ENCODE peak calls at places on chromosomes 4 and X, in six cellular contexts. A, D, M, X, W and N are unnamed samples.

GRCh38 chrX:19775830-19776498 is 111.4 kb downstream of the SH3KBP1 start:
- DNase-seq in A (peak; percentile 16), D (no peak), M (no peak), X (no peak), W (no peak), N (no peak)

GRCh38 chrX:17707731-17708130 is 29.6 kb upstream of the SCML1 start:
- DNase-seq in A (no peak), D (no peak), M (no peak), X (no peak), W (no peak), N (no peak)

GRCh38 chr4:26907731-26908599 is 47.3 kb downstream of the STIM2 start:
- DNase-seq in A (no peak), D (no peak), M (no peak), X (no peak), W (no peak), N (no peak)

GRCh38 chr4:152459326-152459725 is 76.6 kb downstream of the FBXW7 start:
- DNase-seq in A (no peak), D (no peak), M (no peak), X (no peak), W (no peak), N (no peak)

GRCh38 chrX:69505772-69506616 is 1.9 kb downstream of the NALF2 start:
- DNase-seq in A (peak; percentile 40), D (no peak), M (no peak), X (no peak), W (no peak), N (no peak)

GRCh38 chrX:15820106-15821073 is 30.1 kb downstream of the ZRSR2 start:
- DNase-seq in A (no peak), D (no peak), M (no peak), X (no peak), W (no peak), N (no peak)

GRCh38 chr4:76955187-76955586 is 5.6 kb downstream of the SEPTIN11 start:
- DNase-seq in A (no peak), D (no peak), M (peak; percentile 95), X (no peak), W (no peak), N (no peak)

GRCh38 chr4:30866444-30866843 is 146.3 kb downstream of the PCDH7 start:
- DNase-seq in A (no peak), D (no peak), M (peak; percentile 12), X (no peak), W (no peak), N (no peak)

GRCh38 chr4:120754590-120754989 is 167.9 kb downstream of the PRDM5 start:
- DNase-seq in A (no peak), D (no peak), M (no peak), X (no peak), W (no peak), N (no peak)

GRCh38 chrX:8815460-8816065 is 14.4 kb upstream of the FAM9A start:
- DNase-seq in A (peak; percentile 39), D (peak; percentile 42), M (peak; percentile 54), X (no peak), W (no peak), N (peak; percentile 2)

DNA sequence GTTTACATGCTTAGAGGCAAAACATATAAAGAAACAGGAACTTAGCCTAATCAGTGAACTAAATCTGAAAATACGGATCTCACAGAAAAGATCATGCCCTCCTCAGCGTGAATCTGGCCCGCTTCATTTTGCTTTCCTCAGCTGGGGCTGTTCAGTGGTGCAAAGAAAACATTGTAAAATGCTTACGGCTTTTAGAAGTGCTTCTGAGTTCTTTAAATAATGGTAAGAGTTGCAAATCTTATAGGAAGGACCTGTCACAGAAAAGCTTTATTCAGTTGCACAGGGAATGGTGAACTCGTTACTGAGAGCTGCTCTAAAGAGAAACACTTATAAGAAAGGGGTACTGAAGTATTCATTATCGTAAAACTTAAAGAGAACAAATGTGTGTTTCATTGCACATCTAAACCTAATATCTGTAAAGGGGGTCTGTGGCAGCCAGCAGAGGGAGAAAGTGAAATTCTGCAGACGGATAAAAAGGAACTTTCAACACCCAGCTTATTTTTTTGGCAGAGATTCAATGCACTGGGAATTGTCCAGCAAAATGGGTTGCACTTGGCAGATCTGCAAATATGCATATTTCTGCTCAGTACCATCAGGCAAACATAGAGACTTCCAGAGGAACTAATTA is 139.2 kb upstream of the ANK2 start:
- DNase-seq in A (no peak), D (no peak), M (peak; percentile 90), X (no peak), W (no peak), N (peak; percentile 54)
- TF ChIP-seq CTCF in A (no peak), D (no peak), M (peak; percentile 50), X (peak; percentile 33), W (peak; percentile 22), N (no peak)

DNA sequence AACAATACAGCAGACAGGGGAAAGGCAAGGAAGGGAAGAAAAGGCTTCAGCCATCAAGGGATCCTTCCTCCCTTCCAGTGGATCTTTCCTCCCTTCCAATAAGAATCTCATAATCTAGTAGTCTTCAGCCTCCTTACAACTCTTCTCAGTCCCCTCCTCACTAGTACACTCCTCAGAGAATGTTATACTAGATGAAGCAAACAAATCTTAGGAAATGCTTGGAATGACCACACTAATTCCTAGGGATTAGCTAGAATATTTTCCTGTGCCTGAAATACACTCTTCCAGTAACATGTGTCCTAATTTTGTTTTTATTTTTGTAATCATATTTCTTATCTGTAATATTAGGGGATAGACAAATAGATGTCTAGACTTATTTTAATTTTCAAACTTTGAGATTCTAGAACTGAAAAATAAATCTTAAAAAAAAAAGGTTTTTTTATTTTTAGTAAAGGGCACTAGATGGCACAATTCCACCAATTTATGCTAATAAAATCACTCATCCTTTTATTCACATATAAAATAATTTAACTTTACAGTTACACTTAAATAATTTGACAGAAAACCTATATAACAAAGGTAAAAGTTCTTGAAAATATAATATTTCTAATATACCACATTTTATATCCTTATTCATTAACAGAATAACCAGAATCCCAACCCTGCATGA is 7.0 kb upstream of the STPG2 start:
- DNase-seq in A (no peak), D (no peak), M (peak; percentile 38), X (no peak), W (no peak), N (no peak)
- TF ChIP-seq CTCF in A (peak; percentile 75), D (no peak), M (peak; percentile 11), X (peak; percentile 38), W (no peak), N (peak; percentile 71)

DNA sequence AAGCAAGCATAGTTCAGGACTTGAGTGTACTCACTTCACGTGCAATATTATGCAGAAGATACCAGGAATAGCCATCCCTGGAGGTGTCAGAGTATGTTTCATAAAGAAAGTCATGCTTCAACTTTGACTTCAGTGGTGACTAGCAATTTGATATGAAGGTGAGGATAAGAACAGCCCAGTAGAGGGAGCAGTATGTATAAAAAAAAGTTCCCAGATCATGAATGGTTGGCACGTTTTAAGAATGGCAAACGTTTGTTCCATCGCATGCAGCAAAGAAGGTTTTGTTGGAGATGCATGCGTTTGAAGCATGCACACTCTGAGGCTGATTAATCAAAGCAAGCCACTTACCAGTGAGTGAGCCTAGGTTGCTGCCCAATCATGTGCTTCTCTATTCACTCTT is 33.5 kb upstream of the SLITRK4 start:
- DNase-seq in A (no peak), D (no peak), M (peak; percentile 35), X (no peak), W (no peak), N (no peak)
- TF ChIP-seq CTCF in A (peak; percentile 40), D (no peak), M (peak; percentile 33), X (peak; percentile 13), W (no peak), N (peak; percentile 45)

GRCh38 chrX:43961699-43962098 is 11.5 kb downstream of the NDP start:
- DNase-seq in A (peak; percentile 4), D (no peak), M (no peak), X (no peak), W (no peak), N (no peak)
- TF ChIP-seq CTCF in A (peak; percentile 56), D (no peak), M (no peak), X (no peak), W (no peak), N (peak; percentile 41)

DNA sequence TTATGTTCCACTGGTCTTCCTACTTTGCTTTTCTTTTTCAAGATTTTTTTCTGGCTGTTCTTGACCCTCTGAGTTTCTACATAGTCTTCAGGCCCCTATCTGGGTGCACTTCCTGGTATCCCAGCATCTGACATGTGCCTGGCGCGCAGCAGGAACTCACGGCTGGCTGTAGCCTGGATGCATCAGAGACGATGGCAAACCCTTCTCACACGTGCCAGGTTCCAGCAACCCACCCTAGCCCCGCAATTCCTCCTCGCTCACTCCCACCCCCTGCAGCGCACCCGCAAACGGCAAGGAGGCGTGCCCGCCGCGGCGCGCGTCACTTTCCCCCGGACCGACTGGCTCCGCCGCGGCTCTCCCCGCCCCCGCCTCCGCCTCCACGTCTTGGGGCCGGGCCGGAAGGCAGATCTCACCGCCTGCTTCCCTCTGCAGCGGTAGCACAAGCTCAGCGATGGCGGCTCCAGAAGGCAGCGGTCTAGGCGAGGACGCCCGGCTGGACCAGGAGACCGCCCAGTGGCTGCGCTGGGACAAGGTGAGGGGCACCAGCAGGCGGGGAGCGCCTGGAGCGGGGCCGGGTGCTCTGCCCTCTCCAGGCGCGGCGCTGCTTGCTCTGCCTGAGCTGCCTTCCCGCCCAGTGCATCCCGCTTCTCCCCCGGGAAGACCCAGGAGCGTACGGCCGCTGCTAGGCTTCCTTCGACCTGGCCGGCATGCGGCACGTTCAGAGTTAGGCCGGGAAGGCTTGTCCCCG is at the start of gene PGM2:
- DNase-seq in A (peak; percentile 92), D (peak; percentile 94), M (peak; percentile 86), X (peak; percentile 95), W (peak; percentile 93), N (peak; percentile 70)
- TF ChIP-seq CTCF in A (peak; percentile 21), D (no peak), M (no peak), X (peak; percentile 31), W (no peak), N (peak; percentile 25)